ENCODE peak calls at places on chromosomes 2 and 18, in six cellular contexts. A, S, P, T, C and Y are unnamed samples.

GRCh38 chr18:44341759-44342158 is 338.9 kb upstream of the SETBP1 start:
- DNase-seq in A (no peak), S (no peak), P (no peak), T (no peak), C (no peak), Y (no peak)

GRCh38 chr2:177398290-177398683 is 5.7 kb downstream of the AGPS start:
- DNase-seq in A (no peak), S (peak; percentile 30), P (no peak), T (no peak), C (no peak), Y (peak; percentile 25)

GRCh38 chr18:48905541-48905940 is 45.2 kb downstream of the SMAD7 start:
- DNase-seq in A (peak; percentile 81), S (no peak), P (no peak), T (no peak), C (no peak), Y (no peak)

GRCh38 chr2:222176890-222177289 is 121.9 kb downstream of the PAX3 start:
- DNase-seq in A (no peak), S (no peak), P (no peak), T (no peak), C (no peak), Y (no peak)

GRCh38 chr2:104787298-104788065 is 66.4 kb upstream of the POU3F3 start:
- DNase-seq in A (no peak), S (no peak), P (no peak), T (no peak), C (no peak), Y (no peak)

GRCh38 chr2:10658041-10658913 is 31.5 kb downstream of the NOL10 start:
- DNase-seq in A (peak; percentile 72), S (peak; percentile 76), P (peak; percentile 14), T (no peak), C (no peak), Y (peak; percentile 93)

GRCh38 chr18:33440384-33441043 is at the start of gene CCDC178:
- DNase-seq in A (no peak), S (peak; percentile 38), P (no peak), T (no peak), C (no peak), Y (peak; percentile 9)

GRCh38 chr2:157696036-157696435 is 67.4 kb upstream of the ACVR1C start:
- DNase-seq in A (peak; percentile 67), S (no peak), P (no peak), T (no peak), C (no peak), Y (peak; percentile 6)

GRCh38 chr18:8987250-8987649 is 115.2 kb upstream of the NDUFV2 start:
- DNase-seq in A (peak; percentile 59), S (peak; percentile 21), P (no peak), T (no peak), C (no peak), Y (no peak)

GRCh38 chr18:902179-902718 is 2.4 kb upstream of the ADCYAP1 start:
- DNase-seq in A (peak; percentile 47), S (peak; percentile 69), P (no peak), T (no peak), C (no peak), Y (peak; percentile 34)

GRCh38 chr2:157789933-157790511 is 86.1 kb downstream of the ACVR1 start:
- DNase-seq in A (no peak), S (no peak), P (peak; percentile 52), T (no peak), C (peak; percentile 63), Y (peak; percentile 18)

GRCh38 chr2:229270551-229271410 is at the start of gene PID1:
- DNase-seq in A (peak; percentile 55), S (peak; percentile 73), P (peak; percentile 36), T (no peak), C (peak; percentile 47), Y (peak; percentile 61)

GRCh38 chr2:26043862-26044736 is 10.2 kb downstream of the RAB10 start:
- DNase-seq in A (peak; percentile 48), S (peak; percentile 59), P (peak; percentile 66), T (no peak), C (no peak), Y (peak; percentile 50)

GRCh38 chr18:68843467-68844089 is 45.7 kb downstream of the CCDC102B start:
- DNase-seq in A (peak; percentile 46), S (peak; percentile 19), P (no peak), T (no peak), C (no peak), Y (peak; percentile 25)
- TF ChIP-seq CTCF in A (peak; percentile 31), S (peak; percentile 30), P (no peak), T (no peak), C (peak; percentile 16), Y (peak; percentile 43)

GRCh38 chr2:18362696-18363095 is 197.8 kb downstream of the RDH14 start:
- DNase-seq in A (peak; percentile 93), S (peak; percentile 70), P (no peak), T (no peak), C (no peak), Y (peak; percentile 95)
- H3K4me3 ChIP-seq in A (no peak overlapping the region), S (no peak overlapping the region), P (no peak overlapping the region), T (no peak overlapping the region), C (no peak overlapping the region), Y (no peak overlapping the region)

GRCh38 chr2:98172150-98172765 is 85.3 kb downstream of the VWA3B start:
- DNase-seq in A (no peak), S (no peak), P (no peak), T (no peak), C (no peak), Y (no peak)

GRCh38 chr2:98180456-98180855 is 93.5 kb downstream of the VWA3B start:
- DNase-seq in A (no peak), S (no peak), P (no peak), T (no peak), C (no peak), Y (no peak)

GRCh38 chr2:98170076-98170475 is 83.1 kb downstream of the VWA3B start:
- DNase-seq in A (no peak), S (no peak), P (no peak), T (no peak), C (no peak), Y (no peak)

GRCh38 chr2:98172951-98173350 is 86.0 kb downstream of the VWA3B start:
- DNase-seq in A (no peak), S (no peak), P (no peak), T (no peak), C (no peak), Y (no peak)

DNA sequence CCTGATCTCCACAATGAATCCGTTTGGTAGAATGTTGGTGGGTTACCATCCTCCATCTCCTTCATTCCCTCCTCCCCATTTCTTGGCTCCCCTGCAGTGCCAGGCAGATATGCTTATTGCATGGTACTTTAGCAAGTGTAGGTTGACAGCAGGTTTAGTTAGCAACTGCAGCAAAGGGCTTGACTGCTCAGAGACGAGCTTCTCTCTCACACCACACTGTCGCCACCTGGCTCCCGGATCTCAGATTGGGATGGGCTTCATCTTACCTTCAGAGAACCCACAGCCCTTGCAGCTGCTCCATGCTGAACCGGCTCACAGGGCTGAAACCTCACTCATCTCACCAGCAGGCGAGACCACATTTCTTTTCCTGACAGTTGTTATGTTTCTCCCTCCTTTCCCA is 88.8 kb downstream of the VWA3B start:
- DNase-seq in A (no peak), S (peak; percentile 3), P (no peak), T (no peak), C (no peak), Y (peak; percentile 5)
- TF ChIP-seq CTCF in A (no peak), S (no peak), P (no peak), T (peak; percentile 32), C (peak; percentile 44), Y (peak; percentile 18)

DNA sequence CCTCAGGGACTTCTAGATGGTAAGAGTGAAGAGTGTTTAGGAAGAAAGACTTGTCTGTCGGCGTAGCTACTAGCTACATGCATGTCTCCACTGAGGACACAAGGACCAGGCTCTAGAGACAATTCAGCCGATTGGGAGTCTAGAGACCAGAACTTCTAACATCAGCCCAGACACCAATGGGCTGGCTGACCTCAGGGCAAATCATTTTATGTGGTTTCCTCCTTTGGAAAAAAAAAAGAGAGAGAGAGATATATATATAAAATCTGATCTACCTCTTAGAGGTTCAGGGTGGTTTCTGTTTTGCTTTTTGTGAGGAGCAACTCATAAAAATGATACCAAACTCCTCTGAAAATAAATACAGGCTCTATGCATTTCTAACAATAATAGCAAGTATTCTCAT is 212.8 kb downstream of the BCL2 start:
- DNase-seq in A (no peak), S (no peak), P (peak; percentile 44), T (no peak), C (no peak), Y (no peak)
- H3K4me3 ChIP-seq in A (no peak overlapping the region), S (no peak overlapping the region), P (peak overlapping the region; percentile 27), T (peak overlapping the region; percentile 46), C (no peak overlapping the region), Y (no peak overlapping the region)

GRCh38 chr2:141560723-141561122 is 570.1 kb downstream of the LRP1B start:
- DNase-seq in A (no peak), S (no peak), P (no peak), T (no peak), C (no peak), Y (no peak)
- TF ChIP-seq CTCF in A (no peak), S (no peak), P (no peak), T (no peak), C (no peak), Y (no peak)

GRCh38 chr2:70984228-70984575 is 5.8 kb downstream of the ANKRD53 start:
- DNase-seq in A (no peak), S (no peak), P (no peak), T (no peak), C (no peak), Y (no peak)

GRCh38 chr2:70983506-70984227 is 5.2 kb downstream of the ANKRD53 start:
- DNase-seq in A (no peak), S (no peak), P (no peak), T (no peak), C (no peak), Y (no peak)

GRCh38 chr2:70985956-70986355 is 7.5 kb downstream of the ANKRD53 start:
- DNase-seq in A (no peak), S (no peak), P (no peak), T (no peak), C (no peak), Y (no peak)

GRCh38 chr2:70985283-70985688 is 6.9 kb downstream of the ANKRD53 start:
- DNase-seq in A (no peak), S (no peak), P (no peak), T (no peak), C (no peak), Y (no peak)

DNA sequence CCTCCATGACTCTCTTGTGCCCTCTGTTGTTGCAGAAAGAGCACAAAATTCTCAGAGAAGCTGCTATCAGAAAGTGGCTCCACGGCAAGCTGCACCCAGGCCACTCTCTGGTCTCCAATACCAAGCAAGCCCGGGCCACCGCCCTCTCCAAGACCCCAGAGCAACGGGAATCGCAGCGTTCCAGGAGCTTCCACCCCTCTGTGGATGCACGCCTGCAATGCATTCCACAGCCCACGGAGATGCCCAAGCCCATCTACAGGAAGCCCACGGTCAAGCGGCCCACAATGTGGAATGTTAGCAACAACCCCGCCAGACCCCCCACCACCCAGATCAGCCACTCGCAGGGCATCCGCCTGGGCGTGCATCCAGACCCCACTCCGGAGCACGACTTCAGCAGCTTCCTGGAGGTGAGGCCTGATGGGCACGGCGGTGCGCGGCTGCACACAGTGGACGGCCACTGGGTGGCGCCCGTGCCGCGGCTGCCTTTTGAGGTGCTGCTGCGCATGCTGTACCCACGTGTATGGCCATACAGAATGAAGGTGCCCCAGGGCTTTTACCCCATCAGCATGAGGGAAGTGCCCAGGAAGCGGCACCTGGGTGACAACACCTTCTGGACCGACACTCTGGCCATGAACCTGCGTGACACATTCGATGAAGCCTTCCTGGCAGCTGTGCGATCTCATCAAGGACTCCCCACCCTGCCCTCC is 6.3 kb downstream of the ANKRD53 start:
- DNase-seq in A (peak; percentile 38), S (peak; percentile 62), P (peak; percentile 68), T (no peak), C (peak; percentile 54), Y (peak; percentile 58)
- H3K4me3 ChIP-seq in A (no peak overlapping the region), S (no peak overlapping the region), P (no peak overlapping the region), T (no peak overlapping the region), C (no peak overlapping the region), Y (no peak overlapping the region)